ENCODE peak calls at places on chromosome 17, in six cellular contexts. One of them, this sample, is unnamed.

GRCh38 chr17:3857261-3858105 is 11.4 kb upstream of the NCBP3 start:
- DNase-seq in AG10803: no peak
- DNase-seq in BE2C: no peak
- DNase-seq in fibroblast of lung: no peak
- DNase-seq in omental fat pad: no peak
- DNase-seq in kidney: peak
- DNase-seq in this sample: no peak

GRCh38 chr17:76738468-76738850 is 540 bp downstream of the MFSD11 start:
- DNase-seq in omental fat pad: no peak
- DNase-seq in fibroblast of lung: no peak
- DNase-seq in kidney: no peak
- DNase-seq in BE2C: no peak
- DNase-seq in AG10803: no peak
- DNase-seq in this sample: no peak

GRCh38 chr17:19386276-19386863 is 620 bp downstream of the MFAP4 start:
- DNase-seq in fibroblast of lung: peak
- DNase-seq in BE2C: no peak
- DNase-seq in AG10803: peak
- DNase-seq in omental fat pad: peak
- DNase-seq in kidney: peak
- DNase-seq in this sample: peak

GRCh38 chr17:4490637-4491061 is 8.0 kb upstream of the SPNS2 start:
- DNase-seq in BE2C: no peak
- DNase-seq in omental fat pad: no peak
- DNase-seq in AG10803: no peak
- DNase-seq in fibroblast of lung: no peak
- DNase-seq in kidney: no peak
- DNase-seq in this sample: no peak

GRCh38 chr17:81967533-81968395 is 6.8 kb upstream of the NOTUM start:
- DNase-seq in BE2C: peak
- DNase-seq in AG10803: peak
- DNase-seq in kidney: peak
- DNase-seq in omental fat pad: no peak
- DNase-seq in fibroblast of lung: peak
- DNase-seq in this sample: peak

GRCh38 chr17:305090-305976 is 47.3 kb downstream of the RPH3AL start:
- DNase-seq in kidney: peak
- DNase-seq in AG10803: no peak
- DNase-seq in BE2C: no peak
- DNase-seq in omental fat pad: no peak
- DNase-seq in fibroblast of lung: no peak
- DNase-seq in this sample: peak

GRCh38 chr17:45130640-45131293 is 1.5 kb downstream of the PLCD3 start:
- DNase-seq in BE2C: no peak
- DNase-seq in omental fat pad: no peak
- DNase-seq in kidney: peak
- DNase-seq in fibroblast of lung: no peak
- DNase-seq in AG10803: no peak
- DNase-seq in this sample: no peak

GRCh38 chr17:45288825-45289224 is 26.9 kb upstream of the SPATA32 start:
- DNase-seq in fibroblast of lung: peak
- DNase-seq in kidney: no peak
- DNase-seq in BE2C: no peak
- DNase-seq in AG10803: no peak
- DNase-seq in omental fat pad: no peak
- DNase-seq in this sample: no peak

GRCh38 chr17:39002991-39003715 is 36.0 kb upstream of the FBXO47 start:
- DNase-seq in AG10803: peak
- DNase-seq in omental fat pad: no peak
- DNase-seq in fibroblast of lung: peak
- DNase-seq in BE2C: no peak
- DNase-seq in kidney: peak
- DNase-seq in this sample: no peak

GRCh38 chr17:34414338-34414737 is 51.3 kb upstream of the CCL1 start:
- DNase-seq in BE2C: no peak
- DNase-seq in AG10803: no peak
- DNase-seq in kidney: no peak
- DNase-seq in omental fat pad: no peak
- DNase-seq in fibroblast of lung: no peak
- DNase-seq in this sample: no peak

GRCh38 chr17:79685121-79685520 is 45.6 kb upstream of the ENPP7 start:
- DNase-seq in BE2C: no peak
- DNase-seq in AG10803: no peak
- DNase-seq in fibroblast of lung: no peak
- DNase-seq in kidney: peak
- DNase-seq in omental fat pad: no peak
- DNase-seq in this sample: peak

GRCh38 chr17:1150863-1151685 is 28.7 kb downstream of the ABR start:
- DNase-seq in fibroblast of lung: peak
- DNase-seq in BE2C: no peak
- DNase-seq in AG10803: no peak
- DNase-seq in omental fat pad: no peak
- DNase-seq in kidney: no peak
- DNase-seq in this sample: no peak

GRCh38 chr17:5120036-5120435 is 4.2 kb downstream of the USP6 start:
- DNase-seq in omental fat pad: no peak
- DNase-seq in BE2C: no peak
- DNase-seq in kidney: peak
- DNase-seq in fibroblast of lung: no peak
- DNase-seq in AG10803: no peak
- DNase-seq in this sample: peak

GRCh38 chr17:72362466-72363335 is 241.9 kb downstream of the SOX9 start:
- DNase-seq in BE2C: no peak
- DNase-seq in omental fat pad: no peak
- DNase-seq in fibroblast of lung: peak
- DNase-seq in kidney: no peak
- DNase-seq in AG10803: peak
- DNase-seq in this sample: no peak

GRCh38 chr17:62824290-62825135 is 16.4 kb upstream of the MARCHF10 start:
- DNase-seq in BE2C: no peak
- DNase-seq in kidney: no peak
- DNase-seq in AG10803: peak
- DNase-seq in omental fat pad: no peak
- DNase-seq in fibroblast of lung: peak
- DNase-seq in this sample: no peak

GRCh38 chr17:80677214-80677756 is 132.6 kb downstream of the RPTOR start:
- DNase-seq in fibroblast of lung: no peak
- DNase-seq in AG10803: no peak
- DNase-seq in BE2C: no peak
- DNase-seq in omental fat pad: no peak
- DNase-seq in kidney: no peak
- DNase-seq in this sample: no peak

GRCh38 chr17:7029096-7029495 is 6.2 kb downstream of the BCL6B start:
- DNase-seq in omental fat pad: no peak
- DNase-seq in fibroblast of lung: no peak
- DNase-seq in kidney: no peak
- DNase-seq in BE2C: no peak
- DNase-seq in AG10803: no peak
- DNase-seq in this sample: no peak

GRCh38 chr17:67098022-67098421 is 53.7 kb downstream of the CACNG1 start:
- DNase-seq in omental fat pad: no peak
- DNase-seq in BE2C: no peak
- DNase-seq in kidney: no peak
- DNase-seq in fibroblast of lung: no peak
- DNase-seq in AG10803: no peak
- DNase-seq in this sample: no peak

GRCh38 chr17:63600569-63601438 is at the start of gene TACO1:
- DNase-seq in BE2C: peak
- DNase-seq in AG10803: peak
- DNase-seq in kidney: peak
- DNase-seq in fibroblast of lung: peak
- DNase-seq in omental fat pad: no peak
- DNase-seq in this sample: no peak

GRCh38 chr17:35769895-35770486 is 9.3 kb downstream of the C17orf50 start:
- DNase-seq in fibroblast of lung: no peak
- DNase-seq in kidney: no peak
- DNase-seq in omental fat pad: no peak
- DNase-seq in BE2C: no peak
- DNase-seq in AG10803: no peak
- DNase-seq in this sample: no peak

GRCh38 chr17:13885953-13886889 is 183.1 kb upstream of the COX10 start:
- DNase-seq in fibroblast of lung: peak
- DNase-seq in AG10803: no peak
- DNase-seq in BE2C: no peak
- DNase-seq in kidney: no peak
- DNase-seq in omental fat pad: no peak
- DNase-seq in this sample: no peak

GRCh38 chr17:62644487-62645173 is 17.2 kb downstream of the MRC2 start:
- DNase-seq in kidney: no peak
- DNase-seq in BE2C: peak
- DNase-seq in AG10803: no peak
- DNase-seq in fibroblast of lung: no peak
- DNase-seq in omental fat pad: no peak
- DNase-seq in this sample: peak

GRCh38 chr17:64750891-64751677 is 89.0 kb upstream of the SMURF2 start:
- DNase-seq in kidney: no peak
- DNase-seq in AG10803: no peak
- DNase-seq in BE2C: no peak
- DNase-seq in omental fat pad: no peak
- DNase-seq in fibroblast of lung: no peak
- DNase-seq in this sample: no peak

GRCh38 chr17:45298546-45299285 is 18.1 kb downstream of the MAP3K14 start:
- DNase-seq in AG10803: no peak
- DNase-seq in BE2C: peak
- DNase-seq in omental fat pad: no peak
- DNase-seq in fibroblast of lung: no peak
- DNase-seq in kidney: peak
- DNase-seq in this sample: no peak

DNA sequence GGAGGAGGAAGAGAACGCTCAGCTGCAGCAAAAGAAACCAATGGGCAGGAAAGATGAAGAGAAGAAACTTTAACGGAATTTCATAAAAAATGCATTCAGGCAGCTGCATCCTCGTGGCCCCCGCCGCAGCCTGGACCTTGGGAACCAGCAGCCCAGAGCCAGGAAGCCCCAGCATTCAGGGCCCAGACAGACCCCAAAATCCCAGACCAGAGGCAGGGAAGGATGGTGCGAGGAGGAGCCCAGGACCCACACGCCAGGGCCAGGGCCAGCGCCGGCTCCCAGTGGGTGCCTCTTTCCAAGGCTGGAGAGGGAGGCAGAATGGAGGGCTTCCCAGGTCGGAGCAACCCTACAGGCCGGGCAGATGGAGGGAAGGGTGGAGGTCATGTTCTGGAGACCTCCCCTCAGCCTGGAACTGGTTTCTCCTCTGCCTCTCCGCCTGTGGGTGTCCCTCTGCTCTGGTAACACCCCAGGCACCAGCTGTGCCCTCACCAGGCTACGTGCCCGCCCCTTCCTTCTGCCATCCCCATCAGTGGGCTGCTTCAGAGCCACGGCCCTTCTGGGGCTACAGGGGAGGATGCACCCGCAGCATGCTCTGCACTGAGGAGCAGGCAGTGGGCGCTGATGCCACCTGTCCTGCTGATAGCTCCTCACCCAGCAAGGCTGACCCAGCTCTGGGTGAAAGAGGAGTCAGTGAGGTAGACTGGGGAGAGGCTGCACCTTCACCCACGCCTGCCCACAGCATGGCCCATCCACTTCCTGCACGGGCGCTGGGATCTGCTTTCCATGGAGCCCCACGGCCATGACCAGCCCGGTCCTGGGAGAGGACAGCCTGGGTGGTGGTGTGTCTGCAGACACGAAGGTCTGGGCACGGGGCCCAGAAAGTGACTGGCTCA is 1.2 kb upstream of the MIF4GD start:
- DNase-seq in BE2C: peak
- DNase-seq in AG10803: peak
- DNase-seq in kidney: no peak
- DNase-seq in omental fat pad: no peak
- DNase-seq in fibroblast of lung: peak
- DNase-seq in this sample: no peak
- TF ChIP-seq CTCF in BE2C: peak
- TF ChIP-seq CTCF in AG10803: no peak
- TF ChIP-seq CTCF in kidney: no peak
- TF ChIP-seq CTCF in omental fat pad: no peak
- TF ChIP-seq CTCF in fibroblast of lung: no peak
- TF ChIP-seq CTCF in this sample: no peak

GRCh38 chr17:40402668-40403067 is 15.0 kb downstream of the TOP2A start:
- DNase-seq in BE2C: no peak
- DNase-seq in fibroblast of lung: no peak
- DNase-seq in kidney: no peak
- DNase-seq in omental fat pad: no peak
- DNase-seq in AG10803: no peak
- DNase-seq in this sample: no peak
- TF ChIP-seq CTCF in BE2C: no peak
- TF ChIP-seq CTCF in fibroblast of lung: no peak
- TF ChIP-seq CTCF in kidney: no peak
- TF ChIP-seq CTCF in omental fat pad: no peak
- TF ChIP-seq CTCF in AG10803: peak
- TF ChIP-seq CTCF in this sample: peak

DNA sequence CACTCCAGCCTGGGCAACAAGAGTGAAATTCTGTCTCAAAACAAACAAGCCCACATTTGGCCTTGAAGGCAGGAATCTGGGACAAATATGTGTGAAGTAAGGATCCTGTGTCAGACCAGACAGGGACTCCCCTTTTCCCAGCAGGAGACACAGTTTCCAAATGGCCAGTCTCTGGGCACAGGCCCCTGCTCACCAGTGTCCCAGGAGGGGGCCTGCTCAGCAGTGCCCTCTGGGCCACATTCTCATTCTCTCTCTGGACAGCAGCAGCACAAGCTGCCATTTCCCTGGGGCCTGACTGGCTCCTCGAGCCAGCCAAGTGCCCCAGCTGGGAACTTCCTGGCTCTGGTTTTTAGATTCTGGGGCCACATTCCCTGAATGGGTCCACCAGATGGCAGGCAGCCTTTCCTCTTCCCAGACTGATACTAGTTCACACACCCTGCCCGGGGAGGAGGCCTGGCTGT is 11.7 kb upstream of the MNT start:
- DNase-seq in omental fat pad: no peak
- DNase-seq in kidney: no peak
- DNase-seq in AG10803: peak
- DNase-seq in BE2C: peak
- DNase-seq in fibroblast of lung: no peak
- DNase-seq in this sample: peak
- TF ChIP-seq CTCF in omental fat pad: no peak
- TF ChIP-seq CTCF in kidney: no peak
- TF ChIP-seq CTCF in AG10803: peak
- TF ChIP-seq CTCF in BE2C: peak
- TF ChIP-seq CTCF in fibroblast of lung: no peak
- TF ChIP-seq CTCF in this sample: peak

DNA sequence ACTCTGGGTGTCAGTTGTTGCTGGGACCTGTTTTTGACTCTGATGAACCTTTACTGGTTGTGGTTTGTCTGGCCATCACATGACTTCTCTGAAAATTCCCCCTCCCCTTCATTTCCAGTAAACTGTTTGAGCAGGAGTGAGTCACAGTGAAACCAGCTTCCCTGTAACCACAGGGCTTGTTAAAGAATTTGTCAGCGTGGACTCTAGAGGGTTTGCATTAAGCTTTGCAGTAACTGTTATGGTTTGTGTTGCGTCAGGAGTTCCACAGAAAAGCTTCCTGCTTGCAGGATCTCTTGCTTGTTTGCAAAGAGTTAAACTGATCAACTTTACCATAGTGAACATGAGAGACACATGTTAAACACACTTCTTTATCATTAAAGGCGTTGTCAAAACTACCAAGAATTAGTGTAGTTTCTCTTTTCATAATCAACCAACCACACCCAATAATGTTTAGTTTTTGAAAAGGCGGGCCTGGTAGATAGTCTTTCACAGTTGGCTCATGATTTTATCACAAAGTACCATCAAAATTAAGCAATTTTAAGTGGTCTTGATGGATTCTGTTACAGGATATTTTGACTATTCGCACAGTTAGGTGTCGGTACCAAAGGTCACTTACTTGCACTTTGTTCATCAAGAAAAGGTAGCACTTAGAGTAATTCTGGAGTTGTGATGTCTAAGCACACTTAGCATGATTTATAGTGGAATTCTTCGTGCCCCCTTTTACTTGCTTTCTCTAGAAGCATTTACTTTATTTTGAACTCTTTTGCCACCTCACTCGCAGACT is 79.3 kb downstream of the VMP1 start:
- DNase-seq in BE2C: peak
- DNase-seq in kidney: no peak
- DNase-seq in omental fat pad: no peak
- DNase-seq in fibroblast of lung: peak
- DNase-seq in AG10803: peak
- DNase-seq in this sample: no peak
- TF ChIP-seq CTCF in BE2C: no peak
- TF ChIP-seq CTCF in kidney: no peak
- TF ChIP-seq CTCF in omental fat pad: no peak
- TF ChIP-seq CTCF in fibroblast of lung: peak
- TF ChIP-seq CTCF in AG10803: peak
- TF ChIP-seq CTCF in this sample: no peak